ENCODE peak calls at places on chromosomes 12 and 14, in nine cellular contexts. V is pancreas; X is WERI-Rb-1; Q is CD4-positive, alpha-beta memory T cell; E is Panc1; S is CD8-positive, alpha-beta T cell; N is Peyer's patch; O is lower lobe of right lung; Y is IMR-90. L is an unnamed sample.

GRCh38 chr14:32779845-32780244 is 158.8 kb upstream of the NPAS3 start:
- DNase-seq in V (no peak), X (no peak), Q (no peak), E (no peak), S (no peak), N (no peak), O (no peak), Y (no peak), L (no peak)

GRCh38 chr12:1925125-1925963 is 6.9 kb upstream of the CACNA2D4 start:
- DNase-seq in V (no peak), X (no peak), Q (no peak), E (no peak), S (peak), N (peak), O (peak), Y (no peak), L (no peak)

GRCh38 chr12:124913474-124914391 is 717 bp downstream of the UBC start:
- DNase-seq in V (peak), X (peak), Q (peak), E (no peak), S (peak), N (peak), O (peak), Y (peak), L (peak)

GRCh38 chr12:30643366-30643765 is 52.3 kb downstream of the IPO8 start:
- DNase-seq in V (no peak), X (no peak), Q (no peak), E (no peak), S (no peak), N (no peak), O (no peak), Y (peak), L (peak)

GRCh38 chr12:94157891-94158495 is 9.6 kb downstream of the PLXNC1 start:
- DNase-seq in V (no peak), X (no peak), Q (no peak), E (no peak), S (no peak), N (no peak), O (no peak), Y (no peak), L (no peak)

GRCh38 chr12:68358532-68359485 is 26.6 kb upstream of the MDM1 start:
- DNase-seq in V (no peak), X (peak), Q (peak), E (peak), S (peak), N (peak), O (no peak), Y (peak), L (peak)

GRCh38 chr14:80445605-80446004 is 234.3 kb upstream of the DIO2 start:
- DNase-seq in V (no peak), X (no peak), Q (no peak), E (no peak), S (no peak), N (no peak), O (no peak), Y (no peak), L (no peak)

GRCh38 chr14:77470192-77470870 is 12.4 kb downstream of the AHSA1 start:
- DNase-seq in V (no peak), X (no peak), Q (no peak), E (no peak), S (no peak), N (no peak), O (no peak), Y (no peak), L (no peak)

GRCh38 chr14:66916421-66916820 is 272.8 kb upstream of the GARIN2 start:
- DNase-seq in V (no peak), X (no peak), Q (no peak), E (no peak), S (no peak), N (no peak), O (no peak), Y (no peak), L (no peak)

GRCh38 chr14:70448633-70449032 is 3.3 kb upstream of the ADAM21 start:
- DNase-seq in V (no peak), X (no peak), Q (no peak), E (no peak), S (no peak), N (no peak), O (no peak), Y (peak), L (peak)

GRCh38 chr12:11580125-11580751 is 69.2 kb upstream of the ETV6 start:
- DNase-seq in V (no peak), X (no peak), Q (no peak), E (no peak), S (no peak), N (no peak), O (peak), Y (peak), L (peak)

GRCh38 chr14:91350813-91351507 is 66.7 kb downstream of the CCDC88C start:
- DNase-seq in V (no peak), X (no peak), Q (peak), E (no peak), S (peak), N (peak), O (peak), Y (no peak), L (no peak)

GRCh38 chr14:73244541-73244940 is 7.2 kb downstream of the PAPLN start:
- DNase-seq in V (peak), X (no peak), Q (no peak), E (no peak), S (no peak), N (no peak), O (no peak), Y (no peak), L (no peak)

GRCh38 chr12:601976-602699 is 61.1 kb downstream of the NINJ2 start:
- DNase-seq in V (no peak), X (no peak), Q (no peak), E (no peak), S (no peak), N (no peak), O (no peak), Y (no peak), L (no peak)

GRCh38 chr12:63298386-63298930 is 147.5 kb upstream of the AVPR1A start:
- DNase-seq in V (no peak), X (no peak), Q (no peak), E (no peak), S (no peak), N (no peak), O (no peak), Y (no peak), L (no peak)

GRCh38 chr12:124420972-124421674 is 126.2 kb downstream of the RFLNA start:
- DNase-seq in V (no peak), X (no peak), Q (no peak), E (no peak), S (no peak), N (no peak), O (no peak), Y (no peak), L (peak)

GRCh38 chr12:7128681-7129593 is at the start of gene RBP5:
- DNase-seq in V (no peak), X (no peak), Q (no peak), E (no peak), S (no peak), N (no peak), O (no peak), Y (no peak), L (no peak)

GRCh38 chr12:11743748-11744147 is 94.3 kb downstream of the ETV6 start:
- DNase-seq in V (no peak), X (no peak), Q (no peak), E (no peak), S (no peak), N (no peak), O (no peak), Y (no peak), L (no peak)

GRCh38 chr12:6708968-6709394 is 8.4 kb upstream of the PIANP start:
- DNase-seq in V (no peak), X (no peak), Q (no peak), E (no peak), S (no peak), N (no peak), O (no peak), Y (no peak), L (no peak)

GRCh38 chr14:74852922-74853530 is 22.9 kb downstream of the PROX2 start:
- DNase-seq in V (no peak), X (no peak), Q (no peak), E (no peak), S (no peak), N (peak), O (no peak), Y (peak), L (no peak)

GRCh38 chr12:51351913-51352532 is 5.5 kb upstream of the CELA1 start:
- DNase-seq in V (no peak), X (peak), Q (peak), E (no peak), S (peak), N (peak), O (peak), Y (peak), L (peak)

GRCh38 chr14:44963775-44964380 is 1.9 kb downstream of the TOGARAM1 start:
- DNase-seq in V (no peak), X (no peak), Q (no peak), E (no peak), S (no peak), N (no peak), O (no peak), Y (no peak), L (peak)

GRCh38 chr12:49794811-49795653 is 33.2 kb downstream of the NCKAP5L start:
- DNase-seq in V (no peak), X (no peak), Q (no peak), E (no peak), S (no peak), N (no peak), O (no peak), Y (no peak), L (no peak)

GRCh38 chr12:12612403-12612802 is 727 bp downstream of the CREBL2 start:
- DNase-seq in V (no peak), X (peak), Q (no peak), E (no peak), S (no peak), N (no peak), O (no peak), Y (peak), L (peak)

GRCh38 chr12:55720894-55721444 is 776 bp downstream of the RDH5 start:
- DNase-seq in V (peak), X (peak), Q (peak), E (peak), S (no peak), N (peak), O (peak), Y (peak), L (peak)

GRCh38 chr14:49089078-49089477 is 497.1 kb downstream of the RPS29 start:
- DNase-seq in V (no peak), X (no peak), Q (no peak), E (no peak), S (no peak), N (no peak), O (no peak), Y (no peak), L (no peak)

GRCh38 chr14:98270201-98270600 is 1001.8 kb downstream of the BCL11B start:
- DNase-seq in V (no peak), X (no peak), Q (no peak), E (no peak), S (no peak), N (no peak), O (no peak), Y (no peak), L (no peak)

GRCh38 chr12:27999521-27999920 is 27.0 kb upstream of the PTHLH start:
- DNase-seq in V (no peak), X (no peak), Q (no peak), E (no peak), S (no peak), N (no peak), O (no peak), Y (peak), L (no peak)

GRCh38 chr12:85836716-85837100 is 499 bp upstream of the RASSF9 start:
- DNase-seq in V (no peak), X (no peak), Q (no peak), E (no peak), S (no peak), N (no peak), O (peak), Y (no peak), L (no peak)
- H3K27ac ChIP-seq in V (peak), X (no peak), Q (no peak), E (no peak), S (no peak), N (no peak), O (peak), Y (no peak), L (no peak)

DNA sequence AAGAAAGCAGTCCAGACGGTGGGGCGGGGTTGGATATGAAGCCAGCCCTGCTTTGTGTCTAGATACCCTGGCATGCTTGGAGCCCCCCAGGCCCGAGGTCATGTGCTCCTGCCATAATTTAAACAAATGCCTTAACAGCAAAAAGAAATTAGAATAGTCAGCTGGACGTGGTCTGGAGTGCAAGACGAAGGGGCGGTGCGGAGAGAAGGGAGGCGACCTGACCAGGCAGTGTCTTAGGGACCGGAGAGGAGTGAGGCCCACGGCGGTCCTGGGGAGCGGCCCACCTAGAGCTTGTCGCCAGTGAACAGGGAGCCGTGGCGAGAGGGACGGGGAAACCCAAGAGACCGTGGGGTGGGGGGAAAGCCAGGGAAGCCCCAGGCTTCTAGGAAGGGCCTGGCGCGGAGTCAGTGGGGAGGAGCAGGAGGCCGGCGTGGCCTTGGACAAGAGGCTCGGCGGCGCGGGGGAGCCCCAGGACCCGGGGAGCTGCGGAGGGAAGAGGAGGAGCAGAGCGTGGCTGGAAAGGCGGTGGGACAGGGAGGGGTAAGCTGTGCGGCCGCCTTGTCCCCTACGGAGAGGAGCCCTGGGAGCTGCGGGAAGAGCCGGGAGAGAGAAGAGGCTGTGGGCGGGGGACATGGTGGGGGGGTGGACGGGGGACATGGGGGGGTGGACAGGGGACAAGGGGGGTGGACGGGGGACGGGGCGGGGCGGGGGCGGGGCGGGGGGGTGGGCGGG is 118.5 kb upstream of the C14orf180 start:
- DNase-seq in V (no peak), X (peak), Q (no peak), E (no peak), S (no peak), N (no peak), O (peak), Y (no peak), L (no peak)
- H3K4me3 ChIP-seq in V (no peak), X (peak), Q (no peak), E (no peak), S (no peak), N (peak), O (no peak), Y (no peak), L (no peak)

GRCh38 chr12:119988440-119988787 is 622 bp upstream of the BICDL1 start:
- DNase-seq in V (no peak), X (no peak), Q (no peak), E (no peak), S (no peak), N (no peak), O (no peak), Y (peak), L (no peak)

GRCh38 chr12:119992129-119992705 is 3.2 kb downstream of the BICDL1 start:
- DNase-seq in V (no peak), X (no peak), Q (no peak), E (no peak), S (no peak), N (no peak), O (no peak), Y (no peak), L (no peak)

GRCh38 chr12:119988788-119989618 is at the start of gene BICDL1:
- DNase-seq in V (peak), X (peak), Q (peak), E (peak), S (peak), N (peak), O (peak), Y (peak), L (peak)

GRCh38 chr12:119989619-119990381 is 764 bp downstream of the BICDL1 start:
- DNase-seq in V (peak), X (peak), Q (peak), E (no peak), S (peak), N (peak), O (peak), Y (peak), L (peak)

DNA sequence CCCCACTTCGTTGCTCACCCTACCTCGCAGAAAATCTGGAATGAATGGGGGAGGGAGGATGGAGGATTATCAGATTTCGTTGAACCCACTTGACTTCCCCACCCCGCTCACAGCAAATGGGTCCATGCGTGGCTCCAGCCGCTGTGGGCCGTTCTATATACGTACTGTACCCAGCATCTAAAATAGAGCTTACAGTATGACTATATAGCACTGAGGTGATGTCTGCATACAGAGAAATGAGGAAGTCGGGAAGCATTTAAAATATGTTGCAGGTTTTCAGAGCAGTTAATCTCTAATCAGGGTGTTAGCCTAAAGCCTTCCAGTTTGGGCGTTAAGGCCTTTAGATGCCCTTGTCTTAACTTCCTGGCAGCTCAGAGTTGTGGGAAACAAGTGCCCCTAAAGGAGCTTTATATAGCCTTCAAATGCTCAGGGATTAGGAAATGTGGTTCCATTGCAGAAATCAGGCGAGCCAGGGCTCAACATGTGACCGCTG is 1.4 kb downstream of the BICDL1 start:
- DNase-seq in V (no peak), X (peak), Q (no peak), E (no peak), S (no peak), N (no peak), O (no peak), Y (no peak), L (no peak)
- H3K27ac ChIP-seq in V (no peak), X (peak), Q (peak), E (no peak), S (no peak), N (no peak), O (no peak), Y (no peak), L (no peak)

DNA sequence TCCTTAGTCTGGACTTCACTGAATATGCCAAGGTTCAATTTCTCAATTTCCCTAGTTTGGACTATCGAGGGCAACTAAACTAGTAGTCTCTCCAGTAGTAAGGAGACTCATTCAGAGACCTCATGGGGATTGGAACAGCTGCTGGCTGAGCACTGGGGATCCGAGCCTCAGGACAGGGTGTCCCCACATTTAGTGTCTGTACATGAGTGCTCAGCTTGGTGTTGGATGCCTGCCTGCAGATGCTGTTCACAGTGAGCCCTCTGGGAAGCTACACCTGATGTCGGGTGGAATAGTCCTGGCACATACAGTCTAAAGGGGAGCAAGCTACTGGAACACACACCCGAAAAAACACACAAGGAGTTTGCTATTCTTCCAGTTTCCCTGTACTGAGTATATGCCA is 820 bp upstream of the FGF23 start:
- DNase-seq in V (no peak), X (no peak), Q (no peak), E (no peak), S (no peak), N (no peak), O (no peak), Y (no peak), L (no peak)
- H3K4me3 ChIP-seq in V (no peak), X (no peak), Q (no peak), E (no peak), S (no peak), N (no peak), O (no peak), Y (no peak), L (no peak)

GRCh38 chr12:9646794-9647622 is 22.5 kb upstream of the CLEC2D start:
- DNase-seq in V (no peak), X (no peak), Q (no peak), E (no peak), S (no peak), N (no peak), O (no peak), Y (peak), L (peak)
- H3K27ac ChIP-seq in V (peak), X (peak), Q (peak), E (peak), S (peak), N (peak), O (peak), Y (peak), L (peak)

GRCh38 chr14:24816011-24816928 is 182.3 kb upstream of the GZMB start:
- DNase-seq in V (peak), X (no peak), Q (no peak), E (no peak), S (no peak), N (peak), O (no peak), Y (peak), L (no peak)

GRCh38 chr14:24816929-24817637 is 183.1 kb upstream of the GZMB start:
- DNase-seq in V (peak), X (no peak), Q (no peak), E (no peak), S (no peak), N (peak), O (no peak), Y (no peak), L (no peak)

GRCh38 chr14:24818054-24818822 is 184.2 kb upstream of the GZMB start:
- DNase-seq in V (no peak), X (no peak), Q (no peak), E (no peak), S (no peak), N (peak), O (no peak), Y (no peak), L (no peak)

GRCh38 chr14:24818823-24819341 is 184.9 kb upstream of the GZMB start:
- DNase-seq in V (no peak), X (no peak), Q (no peak), E (no peak), S (no peak), N (no peak), O (no peak), Y (no peak), L (no peak)

DNA sequence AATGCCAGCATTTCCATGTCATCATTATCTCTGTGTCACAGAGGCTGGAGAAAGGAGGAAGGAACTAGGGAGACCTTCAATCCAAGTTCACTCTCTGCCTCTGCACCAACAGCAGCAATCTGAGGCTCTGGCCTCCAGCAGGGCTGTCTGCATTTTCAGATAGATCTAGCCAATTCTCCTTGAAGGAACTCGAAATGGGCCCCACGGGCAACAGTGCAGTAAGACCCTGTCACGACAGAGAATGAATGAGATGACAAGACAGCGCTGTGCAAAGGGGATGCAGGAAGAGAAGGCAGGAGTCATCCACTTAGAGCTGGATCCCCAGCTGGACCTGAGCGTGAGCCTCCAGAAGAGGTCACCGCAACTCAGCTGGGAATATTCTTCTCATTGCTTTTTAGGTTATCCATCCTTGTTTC is 183.7 kb upstream of the GZMB start:
- DNase-seq in V (no peak), X (no peak), Q (no peak), E (no peak), S (no peak), N (no peak), O (no peak), Y (peak), L (no peak)
- H3K4me3 ChIP-seq in V (no peak), X (no peak), Q (no peak), E (no peak), S (no peak), N (no peak), O (no peak), Y (no peak), L (no peak)

GRCh38 chr14:22794533-22794932 is 20.7 kb downstream of the SLC7A7 start:
- DNase-seq in V (no peak), X (no peak), Q (no peak), E (no peak), S (no peak), N (peak), O (no peak), Y (no peak), L (no peak)

GRCh38 chr14:22792158-22792557 is 23.1 kb downstream of the SLC7A7 start:
- DNase-seq in V (no peak), X (no peak), Q (no peak), E (no peak), S (no peak), N (no peak), O (no peak), Y (no peak), L (no peak)

GRCh38 chr14:22793976-22794375 is 21.3 kb downstream of the SLC7A7 start:
- DNase-seq in V (no peak), X (no peak), Q (no peak), E (no peak), S (no peak), N (no peak), O (no peak), Y (no peak), L (no peak)

GRCh38 chr14:22786685-22787084 is 20.2 kb downstream of the OXA1L start:
- DNase-seq in V (no peak), X (no peak), Q (no peak), E (no peak), S (no peak), N (no peak), O (no peak), Y (no peak), L (no peak)

GRCh38 chr14:22791302-22791701 is 23.9 kb downstream of the SLC7A7 start:
- DNase-seq in V (no peak), X (no peak), Q (no peak), E (peak), S (no peak), N (no peak), O (no peak), Y (peak), L (peak)
- H3K27ac ChIP-seq in V (no peak), X (no peak), Q (no peak), E (no peak), S (no peak), N (no peak), O (peak), Y (no peak), L (no peak)

L was measured in SJCRH30.